ENCODE peak calls at places on chromosomes 5 and 9, in eight cellular contexts. M is colonic mucosa; S is GM23338; P is endodermal cell; X is heart right ventricle; I is CD4-positive, CD25-positive, alpha-beta regulatory T cell; J is H7; D is psoas muscle. H is an unnamed sample. For H3K27me3, the result is how much of the 10 kb centered on the place peaks cover.

GRCh38 chr5:89733772-89734171 is 675.8 kb downstream of the CETN3 start:
- DNase-seq in M (no peak), S (peak), P (no peak), X (no peak), I (no peak), J (peak), D (no peak), H (no peak)

GRCh38 chr9:12776775-12777055 is 1.9 kb downstream of the LURAP1L start:
- DNase-seq in M (no peak), S (no peak), P (no peak), X (no peak), I (no peak), J (no peak), D (no peak), H (no peak)

GRCh38 chr9:117624106-117624505 is 80.1 kb upstream of the TLR4 start:
- DNase-seq in M (no peak), S (no peak), P (no peak), X (no peak), I (no peak), J (no peak), D (no peak), H (no peak)

GRCh38 chr9:110104201-110104845 is 103.6 kb downstream of the C9orf152 start:
- DNase-seq in M (no peak), S (peak), P (no peak), X (no peak), I (no peak), J (no peak), D (no peak), H (no peak)

GRCh38 chr5:123752576-123752975 is 240.6 kb downstream of the CSNK1G3 start:
- DNase-seq in M (no peak), S (no peak), P (no peak), X (peak), I (no peak), J (no peak), D (no peak), H (peak)

GRCh38 chr9:121992571-121993212 is 100.4 kb downstream of the TTLL11 start:
- DNase-seq in M (peak), S (peak), P (peak), X (peak), I (no peak), J (peak), D (peak), H (peak)

GRCh38 chr5:36505021-36505420 is 101.4 kb upstream of the SLC1A3 start:
- DNase-seq in M (no peak), S (no peak), P (no peak), X (no peak), I (no peak), J (no peak), D (no peak), H (peak)

GRCh38 chr9:108620767-108621166 is 235.0 kb downstream of the ACTL7B start:
- DNase-seq in M (no peak), S (no peak), P (no peak), X (no peak), I (no peak), J (no peak), D (no peak), H (peak)

GRCh38 chr5:126364206-126364902 is 58.9 kb upstream of the GRAMD2B start:
- DNase-seq in M (no peak), S (no peak), P (no peak), X (no peak), I (no peak), J (no peak), D (no peak), H (no peak)

GRCh38 chr9:106758911-106759310 is 104.1 kb upstream of the ZNF462 start:
- DNase-seq in M (no peak), S (no peak), P (no peak), X (no peak), I (no peak), J (no peak), D (no peak), H (peak)

GRCh38 chr9:129718647-129719046 is 34.2 kb downstream of the PTGES start:
- DNase-seq in M (no peak), S (no peak), P (no peak), X (no peak), I (no peak), J (no peak), D (no peak), H (no peak)

GRCh38 chr5:132501961-132502931 is 11.7 kb upstream of the IRF1 start:
- DNase-seq in M (peak), S (no peak), P (no peak), X (no peak), I (no peak), J (no peak), D (no peak), H (peak)

GRCh38 chr9:76166436-76166959 is 227.7 kb downstream of the RFK start:
- DNase-seq in M (no peak), S (no peak), P (no peak), X (no peak), I (no peak), J (no peak), D (no peak), H (no peak)

GRCh38 chr5:111309384-111309783 is 85.2 kb downstream of the CAMK4 start:
- DNase-seq in M (no peak), S (no peak), P (no peak), X (no peak), I (no peak), J (no peak), D (no peak), H (no peak)

GRCh38 chr5:173781826-173782670 is 106.1 kb upstream of the CPEB4 start:
- DNase-seq in M (peak), S (no peak), P (no peak), X (peak), I (peak), J (no peak), D (peak), H (peak)

GRCh38 chr9:105413486-105414068 is 34.3 kb upstream of the FSD1L start:
- DNase-seq in M (peak), S (peak), P (peak), X (no peak), I (no peak), J (peak), D (no peak), H (peak)

GRCh38 chr9:114002271-114002985 is 75.7 kb downstream of the AMBP start:
- DNase-seq in M (peak), S (no peak), P (peak), X (peak), I (no peak), J (no peak), D (no peak), H (no peak)

GRCh38 chr5:82225525-82226172 is 52.5 kb downstream of the RPS23 start:
- DNase-seq in M (peak), S (peak), P (peak), X (peak), I (peak), J (peak), D (no peak), H (peak)

GRCh38 chr9:101628173-101628572 is 33.4 kb upstream of the PPP3R2 start:
- DNase-seq in M (no peak), S (peak), P (no peak), X (no peak), I (no peak), J (no peak), D (no peak), H (peak)

GRCh38 chr9:95724253-95724991 is 151.1 kb upstream of the ERCC6L2 start:
- DNase-seq in M (no peak), S (no peak), P (no peak), X (no peak), I (peak), J (no peak), D (no peak), H (no peak)

GRCh38 chr9:4762108-4762888 is 21.3 kb upstream of the AK3 start:
- DNase-seq in M (peak), S (peak), P (peak), X (peak), I (peak), J (peak), D (peak), H (peak)

GRCh38 chr5:136901-137300 is 44.9 kb downstream of the PLEKHG4B start:
- DNase-seq in M (no peak), S (no peak), P (no peak), X (no peak), I (no peak), J (no peak), D (no peak), H (peak)

GRCh38 chr5:113487411-113487778 is 858 bp downstream of the MCC start:
- DNase-seq in M (no peak), S (peak), P (no peak), X (no peak), I (no peak), J (peak), D (no peak), H (peak)

GRCh38 chr9:78235296-78235770 is 542 bp upstream of the CEP78 start:
- DNase-seq in M (no peak), S (no peak), P (no peak), X (no peak), I (no peak), J (peak), D (no peak), H (peak)

GRCh38 chr9:93549636-93550035 is 26.7 kb upstream of the PHF2 start:
- DNase-seq in M (no peak), S (no peak), P (no peak), X (no peak), I (no peak), J (no peak), D (no peak), H (peak)

GRCh38 chr5:125198270-125198974 is 452.0 kb upstream of the ZNF608 start:
- DNase-seq in M (peak), S (no peak), P (no peak), X (peak), I (no peak), J (no peak), D (peak), H (peak)

GRCh38 chr5:2387224-2388004 is 364.1 kb downstream of the IRX2 start:
- DNase-seq in M (no peak), S (no peak), P (peak), X (no peak), I (no peak), J (no peak), D (no peak), H (no peak)

GRCh38 chr5:172164773-172165212 is 23.2 kb downstream of the STK10 start:
- DNase-seq in M (no peak), S (no peak), P (no peak), X (no peak), I (no peak), J (no peak), D (no peak), H (no peak)

GRCh38 chr5:81852277-81853004 is 101.5 kb upstream of the SSBP2 start:
- DNase-seq in M (peak), S (peak), P (peak), X (no peak), I (no peak), J (peak), D (peak), H (no peak)

GRCh38 chr9:70021026-70021571 is 22.5 kb upstream of the MAMDC2 start:
- DNase-seq in M (no peak), S (no peak), P (no peak), X (no peak), I (no peak), J (no peak), D (no peak), H (peak)

GRCh38 chr9:79215819-79216218 is 355.9 kb upstream of the TLE4 start:
- DNase-seq in M (no peak), S (no peak), P (no peak), X (no peak), I (no peak), J (no peak), D (no peak), H (no peak)

GRCh38 chr9:101791938-101792337 is 53.5 kb upstream of the GRIN3A start:
- DNase-seq in M (peak), S (peak), P (peak), X (no peak), I (no peak), J (peak), D (no peak), H (peak)

GRCh38 chr5:43555895-43556606 is 826 bp downstream of the PAIP1 start:
- DNase-seq in M (peak), S (peak), P (peak), X (peak), I (no peak), J (peak), D (peak), H (peak)

GRCh38 chr5:150585781-150586461 is 54.5 kb upstream of the SYNPO start:
- DNase-seq in M (peak), S (no peak), P (peak), X (no peak), I (no peak), J (no peak), D (no peak), H (no peak)

GRCh38 chr9:137640862-137641261 is 22.1 kb downstream of the EHMT1 start:
- DNase-seq in M (no peak), S (no peak), P (no peak), X (no peak), I (no peak), J (no peak), D (no peak), H (no peak)

GRCh38 chr5:173321886-173322285 is 6.3 kb downstream of the STC2 start:
- DNase-seq in M (no peak), S (no peak), P (no peak), X (no peak), I (no peak), J (no peak), D (no peak), H (no peak)

GRCh38 chr9:37035472-37036236 is 1.6 kb upstream of the PAX5 start:
- DNase-seq in M (no peak), S (peak), P (peak), X (no peak), I (no peak), J (peak), D (no peak), H (peak)

GRCh38 chr9:37039065-37039464 is 5.0 kb upstream of the PAX5 start:
- DNase-seq in M (no peak), S (no peak), P (no peak), X (no peak), I (no peak), J (no peak), D (no peak), H (no peak)

GRCh38 chr9:37037137-37037743 is 3.2 kb upstream of the PAX5 start:
- DNase-seq in M (peak), S (peak), P (no peak), X (no peak), I (no peak), J (peak), D (no peak), H (peak)

GRCh38 chr9:37036237-37037136 is 2.4 kb upstream of the PAX5 start:
- DNase-seq in M (peak), S (peak), P (peak), X (no peak), I (no peak), J (peak), D (no peak), H (no peak)

GRCh38 chr9:37037744-37038640 is 3.9 kb upstream of the PAX5 start:
- DNase-seq in M (no peak), S (peak), P (peak), X (no peak), I (no peak), J (peak), D (no peak), H (no peak)
- H3K27me3 ChIP-seq in M (half or more), S (half or more), P (half or more), X (half or more), I (under half), J (half or more), D (under half), H (half or more)

GRCh38 chr5:3601060-3601710 is 5.6 kb downstream of the IRX1 start:
- DNase-seq in M (no peak), S (no peak), P (no peak), X (no peak), I (no peak), J (no peak), D (no peak), H (no peak)
- H3K27me3 ChIP-seq in M (half or more), S (half or more), P (half or more), X (half or more), I (under half), J (half or more), D (under half), H (under half)

DNA sequence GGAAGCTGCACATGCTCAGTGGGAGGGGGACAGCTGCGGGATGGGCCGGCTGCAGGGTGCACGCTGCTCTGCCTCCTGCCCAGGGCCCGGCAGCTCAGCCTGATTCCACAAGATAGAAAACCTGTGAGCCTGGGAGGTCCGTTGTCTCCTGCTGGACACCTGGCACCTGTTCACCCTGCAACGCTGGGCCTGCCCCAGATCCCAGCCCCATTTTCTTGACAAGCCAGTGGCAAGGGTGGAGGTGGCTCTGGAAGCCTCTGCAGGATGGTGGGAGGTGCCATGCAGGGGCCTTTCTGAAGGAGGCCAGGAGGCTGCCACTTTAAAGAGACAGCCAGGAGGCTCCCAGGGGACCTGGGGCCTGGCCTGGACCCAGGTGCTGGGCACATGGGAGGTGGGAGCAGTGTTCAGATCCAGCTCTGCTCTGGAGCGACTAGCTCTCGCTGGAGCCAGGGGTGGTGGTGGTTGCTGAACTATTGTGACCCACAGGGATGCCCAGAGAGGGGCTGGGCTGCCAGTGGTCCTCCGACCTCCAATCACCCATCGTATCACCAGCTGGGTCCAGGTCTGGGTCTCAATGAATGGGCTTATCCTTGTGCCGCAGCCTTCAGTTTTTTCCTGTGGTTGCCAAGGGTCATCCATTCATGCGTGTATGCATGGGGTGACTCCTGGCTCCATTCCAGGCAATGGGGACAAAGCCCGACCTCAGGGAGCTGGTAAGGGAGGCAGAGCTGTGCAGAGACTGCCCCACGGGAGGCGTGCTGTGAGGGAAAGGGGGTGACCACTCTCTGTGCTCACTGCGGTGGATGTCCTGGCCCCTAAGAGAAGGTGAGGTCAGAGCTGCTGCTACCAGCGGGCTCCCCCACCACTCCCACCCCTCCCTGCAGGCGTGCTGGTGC is 68.4 kb upstream of the RNF130 start:
- DNase-seq in M (peak), S (no peak), P (peak), X (no peak), I (no peak), J (peak), D (no peak), H (no peak)
- H3K27me3 ChIP-seq in M (under half), S (under half), P (under half), X (under half), I (under half), J (under half), D (under half), H (under half)

DNA sequence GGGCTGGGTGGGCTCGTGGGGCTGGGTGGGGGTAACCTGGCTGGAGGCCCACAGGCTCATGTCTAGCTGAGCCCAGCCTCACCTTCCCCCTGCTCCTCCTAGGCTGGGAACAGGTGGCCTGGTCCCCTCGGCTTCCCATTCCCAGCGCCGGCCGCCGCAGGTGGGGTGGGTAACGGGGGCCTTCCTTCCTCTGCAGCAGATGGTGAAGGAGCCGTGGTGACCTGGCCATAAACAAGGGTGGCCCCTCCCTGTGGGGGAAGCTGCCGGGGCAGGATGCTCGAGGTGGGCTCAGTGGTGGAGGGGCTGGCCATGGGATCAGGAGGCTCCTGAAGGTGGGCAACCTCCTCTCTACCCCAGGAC is 41.0 kb upstream of the EGFL7 start:
- DNase-seq in M (no peak), S (no peak), P (no peak), X (no peak), I (no peak), J (peak), D (no peak), H (no peak)
- H3K27me3 ChIP-seq in M (under half), S (under half), P (under half), X (under half), I (under half), J (under half), D (under half), H (under half)

DNA sequence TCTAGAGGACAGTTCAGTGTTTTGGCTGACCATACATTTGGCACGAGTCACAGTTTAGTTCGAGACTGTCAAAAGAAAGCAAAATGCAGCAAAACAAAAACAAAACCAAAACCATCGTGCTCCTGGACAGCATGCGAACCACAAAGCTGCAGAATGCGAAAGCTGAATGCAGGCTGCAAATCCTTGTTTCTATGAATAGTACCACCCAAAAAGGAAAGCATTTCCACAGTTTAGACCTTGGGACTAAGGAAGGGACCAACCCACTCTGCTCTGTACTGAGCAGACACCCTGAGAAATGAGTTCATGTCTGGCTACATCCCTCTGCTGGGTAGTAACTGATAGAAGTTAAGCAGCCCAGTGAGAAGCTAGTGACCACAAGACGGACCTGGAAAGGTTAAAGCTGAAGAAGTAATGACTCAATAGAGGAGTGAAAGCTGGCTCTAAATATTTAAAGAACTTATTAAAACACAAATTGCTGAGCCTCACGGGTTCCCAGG is 3.9 kb downstream of the GCNT4 start:
- DNase-seq in M (no peak), S (no peak), P (no peak), X (no peak), I (no peak), J (no peak), D (no peak), H (no peak)
- H3K27me3 ChIP-seq in M (under half), S (under half), P (under half), X (under half), I (under half), J (under half), D (under half), H (under half)

DNA sequence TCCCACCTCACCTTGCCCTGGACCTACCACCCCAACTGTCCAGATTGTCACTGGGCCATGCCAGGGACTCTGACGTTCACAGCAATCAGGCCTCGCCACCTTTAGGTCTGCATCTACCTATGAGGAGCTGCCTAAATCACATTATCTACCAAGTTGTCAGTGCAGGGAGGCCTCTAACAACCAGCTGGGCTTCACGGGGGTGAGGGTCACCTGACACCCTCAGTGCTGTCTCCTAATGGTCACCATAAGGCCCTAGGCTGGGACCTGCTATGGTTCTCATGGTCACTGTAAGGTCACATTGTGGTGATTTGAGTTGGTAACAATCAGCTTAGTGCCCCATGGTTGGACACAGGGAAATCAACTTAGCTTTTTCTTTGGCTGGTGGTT is 119.2 kb upstream of the CXCL14 start:
- DNase-seq in M (no peak), S (no peak), P (peak), X (no peak), I (no peak), J (no peak), D (no peak), H (no peak)
- H3K27me3 ChIP-seq in M (under half), S (under half), P (under half), X (under half), I (under half), J (under half), D (under half), H (under half)

GRCh38 chr9:132241840-132242620 is 80.2 kb downstream of the NTNG2 start:
- DNase-seq in M (peak), S (peak), P (no peak), X (peak), I (peak), J (peak), D (no peak), H (no peak)
- H3K27me3 ChIP-seq in M (under half), S (under half), P (half or more), X (under half), I (under half), J (under half), D (under half), H (under half)

GRCh38 chr9:127756233-127756632 is 21.1 kb upstream of the TOR2A start:
- DNase-seq in M (no peak), S (no peak), P (no peak), X (no peak), I (no peak), J (no peak), D (no peak), H (no peak)
- H3K27me3 ChIP-seq in M (under half), S (under half), P (under half), X (under half), I (under half), J (under half), D (under half), H (under half)

H was measured in bronchial epithelial cell.